ENCODE peak calls at places on chromosomes 6 and 20, in six cellular contexts. W is GM12865, B is left lung, G is heart right ventricle, T is suprapubic skin, H is left ventricle myocardium inferior. C is an unnamed sample.

GRCh38 chr20:17442588-17442987 is 88.6 kb downstream of the BFSP1 start:
- DNase-seq in G (no peak), T (no peak), B (no peak), W (no peak), H (no peak), C (no peak)

GRCh38 chr20:19588731-19589130 is 169.3 kb upstream of the RIN2 start:
- DNase-seq in W (no peak), T (no peak), B (no peak), H (no peak), G (no peak), C (no peak)

GRCh38 chr6:116369540-116370327 is 1.0 kb upstream of the DSE start:
- DNase-seq in T (no peak), H (no peak), G (no peak), B (no peak), W (peak), C (no peak)

GRCh38 chr20:37992802-37993538 is 40.3 kb downstream of the TTI1 start:
- DNase-seq in G (peak), B (peak), T (no peak), H (peak), W (peak), C (peak)

GRCh38 chr20:40942775-40943174 is 85.8 kb upstream of the TOP1 start:
- DNase-seq in H (no peak), G (no peak), T (no peak), W (no peak), B (no peak), C (no peak)

GRCh38 chr6:45483021-45483420 is 105.3 kb upstream of the SUPT3H start:
- DNase-seq in W (no peak), G (no peak), T (no peak), B (no peak), H (no peak), C (peak)

GRCh38 chr20:8073024-8073832 is 53.7 kb upstream of the TMX4 start:
- DNase-seq in B (no peak), H (no peak), T (no peak), G (no peak), W (no peak), C (no peak)

GRCh38 chr6:111941686-111942330 is 68.6 kb upstream of the FYN start:
- DNase-seq in B (no peak), G (no peak), T (no peak), H (no peak), W (no peak), C (no peak)

GRCh38 chr6:105522626-105523322 is 119.9 kb upstream of the PREP start:
- DNase-seq in G (no peak), T (no peak), W (no peak), H (no peak), B (no peak), C (no peak)

GRCh38 chr6:167993169-167993568 is 4.3 kb upstream of the KIF25 start:
- DNase-seq in H (peak), W (no peak), T (peak), G (peak), B (no peak), C (no peak)

GRCh38 chr20:46073443-46073842 is 16.3 kb downstream of the NCOA5 start:
- DNase-seq in H (no peak), W (no peak), T (no peak), G (no peak), B (no peak), C (no peak)

GRCh38 chr20:46074006-46074405 is 15.8 kb downstream of the NCOA5 start:
- DNase-seq in W (no peak), T (no peak), H (no peak), G (no peak), B (no peak), C (no peak)

GRCh38 chr20:46077642-46078305 is 12.0 kb downstream of the NCOA5 start:
- DNase-seq in G (no peak), H (no peak), W (no peak), B (no peak), T (no peak), C (no peak)

GRCh38 chr20:46078954-46079353 is 10.8 kb downstream of the NCOA5 start:
- DNase-seq in G (no peak), B (no peak), T (no peak), H (no peak), W (no peak), C (no peak)

GRCh38 chr20:46076806-46077205 is 13.0 kb downstream of the NCOA5 start:
- DNase-seq in W (no peak), B (no peak), G (no peak), H (no peak), T (no peak), C (no peak)
- H3K4me3 ChIP-seq in W (no peak), B (no peak), G (no peak), H (no peak), T (no peak), C (no peak)

GRCh38 chr6:159170999-159171712 is 2.0 kb downstream of the FNDC1 start:
- DNase-seq in G (peak), H (peak), B (peak), W (no peak), T (no peak), C (no peak)

GRCh38 chr6:159169557-159170332 is 545 bp downstream of the FNDC1 start:
- DNase-seq in H (peak), B (no peak), T (peak), W (no peak), G (peak), C (no peak)

GRCh38 chr6:159169193-159169555 is at the start of gene FNDC1:
- DNase-seq in G (peak), T (no peak), W (peak), H (peak), B (no peak), C (no peak)

GRCh38 chr6:159168536-159169192 is 536 bp upstream of the FNDC1 start:
- DNase-seq in T (peak), B (peak), G (peak), H (peak), W (no peak), C (no peak)

GRCh38 chr6:159170333-159170672 is 1.1 kb downstream of the FNDC1 start:
- DNase-seq in G (no peak), B (no peak), W (no peak), T (no peak), H (no peak), C (no peak)
- H3K4me3 ChIP-seq in G (peak), B (no peak), W (no peak), T (peak), H (peak), C (no peak)

DNA sequence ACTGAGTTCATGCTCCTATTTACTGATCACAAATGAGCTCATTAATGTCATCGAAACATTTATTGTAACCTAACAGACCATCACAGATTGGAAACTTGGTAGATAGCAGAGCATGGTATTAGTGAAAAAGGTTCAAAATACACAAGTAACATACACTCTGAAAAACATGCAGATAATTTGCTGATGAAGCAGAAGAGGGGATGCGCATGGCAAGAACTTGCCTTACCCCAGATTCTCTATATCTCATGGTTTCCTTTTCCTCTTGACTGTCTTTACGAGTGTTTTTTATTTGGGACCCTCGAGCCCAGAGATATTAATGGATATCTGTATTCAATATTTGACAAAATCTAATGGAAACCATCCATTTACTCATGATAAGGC is 37.6 kb downstream of the QRSL1 start:
- DNase-seq in T (no peak), G (no peak), B (no peak), W (no peak), H (no peak), C (no peak)
- H3K4me3 ChIP-seq in T (no peak), G (no peak), B (no peak), W (no peak), H (no peak), C (no peak)

GRCh38 chr6:1611322-1611571 is 1.5 kb downstream of the FOXC1 start:
- DNase-seq in T (no peak), G (peak), B (no peak), W (no peak), H (no peak), C (no peak)
- H3K4me3 ChIP-seq in T (peak), G (peak), B (no peak), W (no peak), H (peak), C (peak)

DNA sequence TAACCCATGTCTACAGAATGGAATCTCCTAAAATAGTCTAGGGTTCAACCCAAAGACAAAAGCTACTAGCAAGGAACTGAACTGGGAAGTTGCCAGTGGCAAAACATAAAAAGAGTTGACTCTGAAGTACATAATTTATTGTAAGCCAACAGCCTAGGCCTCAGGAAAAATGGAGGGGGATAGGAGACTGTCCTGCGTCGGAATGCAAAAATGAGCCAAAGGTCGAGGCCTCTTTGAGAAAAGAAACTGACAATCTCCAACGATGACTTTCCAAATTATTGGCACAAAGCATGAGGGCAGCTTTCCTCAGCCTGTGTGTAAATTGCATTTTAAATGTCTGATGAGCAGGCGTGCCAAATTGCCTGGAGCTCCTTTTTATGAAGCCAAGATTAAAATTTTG is 2.1 kb downstream of the COL12A1 start:
- DNase-seq in H (no peak), W (no peak), G (no peak), B (no peak), T (no peak), C (no peak)
- H3K4me3 ChIP-seq in H (peak), W (no peak), G (peak), B (peak), T (peak), C (peak)

DNA sequence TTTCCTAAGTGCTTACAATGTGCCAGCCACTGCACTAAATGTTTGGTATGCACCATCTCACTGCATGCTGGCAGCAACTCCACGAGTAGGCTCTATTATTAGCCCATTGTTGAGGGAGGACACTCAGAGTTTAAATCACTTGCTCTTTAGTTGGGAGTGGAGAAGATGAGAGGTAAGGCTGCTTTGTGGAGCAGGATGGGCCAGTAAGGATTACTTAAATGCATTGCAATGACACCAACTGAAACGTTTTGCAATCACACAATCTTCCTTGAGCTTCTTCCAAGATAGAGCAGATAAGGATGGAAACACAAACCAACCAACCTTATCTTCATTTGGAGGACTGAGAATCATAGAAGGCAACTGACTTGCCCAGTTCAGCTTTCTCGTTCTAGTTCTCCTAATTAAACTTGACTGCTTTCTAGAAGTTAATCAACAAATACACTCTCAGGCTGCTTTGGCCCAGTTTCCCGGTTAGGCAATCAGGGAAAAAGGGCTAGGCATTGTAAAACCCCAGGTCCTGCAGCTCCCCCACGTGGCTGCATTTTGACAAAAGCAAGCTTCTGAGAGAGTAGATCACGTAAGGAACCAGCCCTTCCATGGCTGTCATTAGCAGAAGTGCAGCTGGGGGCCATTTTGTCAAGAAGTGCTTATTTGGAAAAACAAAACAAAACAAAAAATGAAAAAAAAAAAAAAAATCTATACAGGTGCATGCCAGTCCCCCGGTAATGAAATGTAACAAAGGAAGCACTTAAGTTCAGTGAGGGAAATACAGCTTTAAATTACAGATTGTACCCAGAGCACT is 130.6 kb downstream of the BCAS1 start:
- DNase-seq in B (peak), H (peak), T (peak), G (peak), W (peak), C (peak)
- H3K4me3 ChIP-seq in B (no peak), H (peak), T (no peak), G (peak), W (peak), C (no peak)

GRCh38 chr20:49344975-49345374 is 67.1 kb upstream of the ZNFX1 start:
- DNase-seq in B (peak), W (no peak), T (peak), H (peak), G (peak), C (peak)
- H3K4me3 ChIP-seq in B (no peak), W (no peak), T (no peak), H (no peak), G (no peak), C (peak)

GRCh38 chr6:27546522-27546921 is 73.6 kb upstream of the ZNF184 start:
- DNase-seq in W (no peak), G (no peak), H (no peak), B (no peak), T (no peak), C (no peak)
- H3K4me3 ChIP-seq in W (no peak), G (no peak), H (no peak), B (no peak), T (no peak), C (no peak)

GRCh38 chr20:50189681-50190250 is 864 bp upstream of the CEBPB start:
- DNase-seq in H (peak), G (peak), B (peak), T (peak), W (no peak), C (no peak)
- H3K4me3 ChIP-seq in H (peak), G (peak), B (peak), T (peak), W (no peak), C (no peak)

DNA sequence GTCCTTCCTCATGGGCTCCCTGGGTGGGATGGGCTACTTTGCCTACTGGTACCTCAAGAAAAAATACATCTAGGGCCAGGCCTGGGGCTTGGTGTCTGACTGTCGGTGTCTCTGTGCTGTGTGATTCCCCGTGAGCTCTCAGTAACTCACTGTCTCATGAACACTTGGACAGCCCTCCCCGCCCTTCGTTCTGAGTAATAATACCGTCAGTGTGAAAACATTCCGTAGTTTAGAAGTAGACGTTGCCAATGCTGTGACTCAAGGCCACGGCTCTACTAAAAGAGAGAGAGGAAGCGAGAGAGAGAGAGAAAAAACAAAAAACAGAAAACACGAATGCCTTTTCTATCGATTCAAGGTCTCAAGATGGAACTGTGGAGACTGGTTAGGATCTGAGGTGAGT is 31.8 kb downstream of the FITM2 start:
- DNase-seq in G (no peak), T (no peak), B (no peak), W (peak), H (no peak), C (no peak)
- H3K4me3 ChIP-seq in G (no peak), T (no peak), B (no peak), W (no peak), H (no peak), C (no peak)

C was measured in BJ.